ENCODE peak calls at places on chromosomes 5 and 9, in five cellular contexts. G is NCI-H524; Z is activated T-helper 1 cell treated with anti-CD3 and anti-CD28 coated beads, Interleukin-2, amount 50 U/mL, for 16 hours; Y is AG04450; B is HL-60. P is an unnamed sample.

GRCh38 chr5:91586232-91586631 is 203.1 kb upstream of the ARRDC3 start:
- DNase-seq in B (no peak), Z (no peak), G (no peak), Y (no peak), P (no peak)

GRCh38 chr9:5869315-5870019 is 21.2 kb upstream of the MLANA start:
- DNase-seq in Y (no peak), Z (no peak), B (no peak), G (no peak), P (no peak)

GRCh38 chr9:137027369-137028012 is 546 bp downstream of the ABCA2 start:
- DNase-seq in Z (no peak), G (no peak), B (no peak), Y (no peak), P (no peak)

GRCh38 chr5:111313017-111313724 is 89.0 kb downstream of the CAMK4 start:
- DNase-seq in Y (no peak), G (no peak), Z (no peak), B (no peak), P (peak; percentile 60)

GRCh38 chr5:127997131-127997775 is 86.3 kb upstream of the SLC12A2 start:
- DNase-seq in B (no peak), Z (no peak), G (no peak), Y (no peak), P (no peak)

GRCh38 chr5:81420039-81420667 is 26.2 kb upstream of the ACOT12 start:
- DNase-seq in G (no peak), Y (peak; percentile 75), B (no peak), Z (no peak), P (no peak)

GRCh38 chr9:93306579-93307091 is 122.7 kb downstream of the WNK2 start:
- DNase-seq in Z (no peak), G (no peak), Y (no peak), B (no peak), P (no peak)

GRCh38 chr9:92790542-92791527 is 26.2 kb upstream of the BICD2 start:
- DNase-seq in Z (peak; percentile 47), G (peak; percentile 64), B (no peak), Y (peak; percentile 48), P (peak; percentile 79)

GRCh38 chr5:82793808-82794419 is 283.3 kb downstream of the TMEM167A start:
- DNase-seq in G (no peak), Z (no peak), Y (no peak), B (no peak), P (no peak)

P was measured in cardiac muscle cell.